ENCODE peak calls at places on chromosomes 13 and 19, in six cellular contexts. O, V, X, W, Z and D are unnamed samples.

GRCh38 chr13:50412046-50412617 is 396.9 kb downstream of the KCNRG start:
- DNase-seq in Z (no peak), X (no peak), O (no peak), W (no peak), V (no peak), D (no peak)

GRCh38 chr13:110713981-110714797 is 689 bp downstream of the ING1 start:
- DNase-seq in X (peak), O (peak), W (peak), V (no peak), Z (no peak), D (no peak)

GRCh38 chr13:84672616-84673015 is 790.3 kb upstream of the SLITRK1 start:
- DNase-seq in W (no peak), X (no peak), O (no peak), Z (no peak), V (no peak), D (no peak)

GRCh38 chr13:95643471-95643813 is 1.1 kb downstream of the DZIP1 start:
- DNase-seq in X (peak), W (no peak), Z (no peak), V (no peak), O (no peak), D (no peak)

GRCh38 chr13:79423801-79424642 is 18.0 kb upstream of the RBM26 start:
- DNase-seq in X (peak), V (no peak), O (peak), W (no peak), Z (peak), D (peak)

GRCh38 chr19:32066056-32066455 is 279.4 kb upstream of the ZNF507 start:
- DNase-seq in W (no peak), O (no peak), X (no peak), V (no peak), Z (no peak), D (no peak)

GRCh38 chr19:17205237-17206140 is 9.7 kb upstream of the USE1 start:
- DNase-seq in O (peak), W (peak), Z (no peak), X (peak), V (no peak), D (no peak)

GRCh38 chr13:23469901-23470525 is 36.5 kb upstream of the SACS start:
- DNase-seq in W (no peak), O (no peak), V (peak), Z (no peak), X (peak), D (no peak)

GRCh38 chr13:82747948-82748347 is 1134.3 kb downstream of the SLITRK1 start:
- DNase-seq in O (no peak), W (no peak), Z (peak), X (peak), V (peak), D (no peak)

GRCh38 chr13:42762251-42762650 is 19.1 kb upstream of the FAM216B start:
- DNase-seq in O (no peak), V (no peak), Z (no peak), X (peak), W (no peak), D (no peak)

GRCh38 chr19:40379446-40380198 is 10.4 kb downstream of the HIPK4 start:
- DNase-seq in W (no peak), V (no peak), X (no peak), Z (no peak), O (no peak), D (no peak)

GRCh38 chr19:40380199-40381037 is 9.6 kb downstream of the HIPK4 start:
- DNase-seq in Z (no peak), X (no peak), W (no peak), O (no peak), V (no peak), D (no peak)

GRCh38 chr19:40378509-40378908 is 11.5 kb downstream of the HIPK4 start:
- DNase-seq in O (peak), X (no peak), W (no peak), V (no peak), Z (no peak), D (no peak)

GRCh38 chr19:40383668-40384248 is 6.2 kb downstream of the HIPK4 start:
- DNase-seq in Z (no peak), O (no peak), V (no peak), W (no peak), X (no peak), D (no peak)

GRCh38 chr19:40381321-40381720 is 8.7 kb downstream of the HIPK4 start:
- DNase-seq in O (no peak), X (no peak), Z (no peak), W (no peak), V (no peak), D (no peak)
- TF ChIP-seq CTCF in O (peak), X (no peak), Z (peak), W (no peak), V (no peak), D (no peak)

GRCh38 chr19:13119654-13120053 is 1.6 kb downstream of the NACC1 start:
- DNase-seq in X (peak), O (no peak), V (no peak), Z (no peak), W (no peak), D (no peak)
- H3K4me3 ChIP-seq in X (peak), O (peak), V (peak), Z (peak), W (no peak), D (peak)

GRCh38 chr13:73064991-73065390 is 6.2 kb downstream of the KLF5 start:
- DNase-seq in X (no peak), O (no peak), V (no peak), W (no peak), Z (no peak), D (no peak)
- TF ChIP-seq CTCF in X (no peak), O (no peak), V (no peak), W (no peak), Z (no peak), D (no peak)

GRCh38 chr19:49985926-49986325 is 25.0 kb upstream of the SIGLEC11 start:
- DNase-seq in Z (no peak), O (no peak), X (no peak), V (no peak), W (no peak), D (no peak)

GRCh38 chr19:49986354-49986753 is 25.4 kb upstream of the SIGLEC11 start:
- DNase-seq in X (no peak), Z (no peak), O (no peak), W (no peak), V (no peak), D (no peak)

GRCh38 chr19:49988433-49988832 is 27.5 kb upstream of the SIGLEC11 start:
- DNase-seq in X (peak), V (no peak), W (no peak), O (no peak), Z (peak), D (peak)

GRCh38 chr19:49988007-49988406 is 27.0 kb upstream of the SIGLEC11 start:
- DNase-seq in Z (no peak), V (no peak), O (no peak), X (no peak), W (no peak), D (no peak)

DNA sequence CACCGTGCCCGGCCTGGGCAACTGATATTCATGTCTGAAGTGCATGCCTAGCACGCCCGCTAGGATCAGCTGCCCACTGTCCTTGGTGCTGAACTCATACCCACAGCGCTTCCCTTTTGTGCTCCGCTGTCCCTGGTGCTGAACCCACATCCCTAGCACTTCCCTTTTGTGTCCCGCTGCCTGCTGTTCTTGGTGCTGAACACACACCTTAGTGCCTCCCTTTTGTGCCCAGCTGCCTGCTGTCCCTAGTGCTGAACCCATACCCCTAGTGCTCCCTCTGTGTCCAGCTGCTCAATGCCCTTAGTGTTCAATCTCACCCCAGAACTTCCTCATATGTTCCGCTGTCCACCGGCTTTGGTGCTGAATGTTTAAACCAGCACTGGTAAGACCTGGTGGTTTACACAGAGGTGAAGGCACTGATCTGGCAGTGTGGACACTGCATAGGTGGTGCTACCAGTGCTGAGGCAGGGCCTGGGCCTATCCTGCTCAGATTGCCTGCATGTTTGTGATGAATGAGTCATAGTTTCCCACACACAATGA is 26.3 kb upstream of the SIGLEC11 start:
- DNase-seq in X (peak), W (peak), O (peak), V (peak), Z (peak), D (peak)
- H3K4me3 ChIP-seq in X (no peak), W (no peak), O (no peak), V (no peak), Z (no peak), D (no peak)

DNA sequence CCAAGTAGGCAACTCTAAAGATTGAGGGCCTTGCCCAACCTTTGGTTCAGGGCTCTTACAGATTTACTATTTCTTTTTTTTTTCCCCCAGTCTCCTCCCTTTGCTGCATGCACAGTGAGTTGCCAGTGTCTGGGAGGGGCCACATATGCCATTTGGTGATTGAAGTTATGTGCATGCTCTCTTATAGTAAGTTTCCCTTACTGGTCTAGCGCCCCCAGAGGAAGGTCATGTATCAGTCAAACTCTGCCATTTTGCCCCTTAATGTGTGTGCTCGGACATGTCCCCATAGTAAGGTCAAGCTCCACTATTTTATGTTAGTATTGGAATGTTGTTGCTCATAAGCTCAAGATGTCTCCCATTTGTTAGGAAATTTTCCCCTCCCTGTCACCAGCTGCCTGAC is 1138.0 kb upstream of the SLC10A2 start:
- DNase-seq in Z (no peak), W (no peak), X (no peak), V (no peak), O (no peak), D (no peak)
- TF ChIP-seq CTCF in Z (no peak), W (no peak), X (no peak), V (no peak), O (peak), D (peak)